ENCODE peak calls at places on chromosome 18, in seven cellular contexts. J is activated naive CD4-positive, alpha-beta T cell; A is D341Med; N is lower lobe of right lung; Z is KBM-7; C is T-helper 1 cell; K is activated naive CD8-positive, alpha-beta T cell treated with anti-CD3 and anti-CD28 coated beads, Interleukin-2, amount 50 U/mL, for 24 hours. M is an unnamed sample.

GRCh38 chr18:55588876-55589595 is 1.0 kb upstream of the TCF4 start:
- DNase-seq in J (no peak), A (no peak), N (no peak), Z (no peak), C (no peak), K (no peak), M (no peak)

GRCh38 chr18:48752928-48753327 is 197.8 kb downstream of the SMAD7 start:
- DNase-seq in J (no peak), A (no peak), N (no peak), Z (no peak), C (no peak), K (no peak), M (no peak)

GRCh38 chr18:48355526-48356115 is 53.6 kb downstream of the ZBTB7C start:
- DNase-seq in J (no peak), A (no peak), N (no peak), Z (no peak), C (no peak), K (no peak), M (no peak)

GRCh38 chr18:35267161-35267651 is 22.8 kb downstream of the ZSCAN30 start:
- DNase-seq in J (peak; percentile 13), A (peak; percentile 95), N (peak; percentile 87), Z (no peak), C (peak; percentile 51), K (peak; percentile 67), M (peak; percentile 56)

GRCh38 chr18:22153428-22153827 is 16.0 kb upstream of the GATA6 start:
- DNase-seq in J (no peak), A (no peak), N (no peak), Z (no peak), C (no peak), K (no peak), M (no peak)

GRCh38 chr18:48371854-48372598 is 37.2 kb downstream of the ZBTB7C start:
- DNase-seq in J (no peak), A (no peak), N (no peak), Z (no peak), C (no peak), K (no peak), M (no peak)

GRCh38 chr18:50507120-50507590 is 52.7 kb upstream of the MAPK4 start:
- DNase-seq in J (no peak), A (peak; percentile 53), N (no peak), Z (peak; percentile 18), C (no peak), K (no peak), M (no peak)

GRCh38 chr18:2223859-2224258 is 347.4 kb downstream of the METTL4 start:
- DNase-seq in J (no peak), A (peak; percentile 51), N (no peak), Z (peak; percentile 13), C (no peak), K (no peak), M (no peak)

GRCh38 chr18:2979871-2980606 is 32.9 kb downstream of the LPIN2 start:
- DNase-seq in J (no peak), A (no peak), N (peak; percentile 56), Z (peak; percentile 65), C (no peak), K (peak; percentile 47), M (no peak)

GRCh38 chr18:58097907-58098166 is 53.8 kb downstream of the NEDD4L start:
- DNase-seq in J (no peak), A (no peak), N (no peak), Z (no peak), C (no peak), K (no peak), M (no peak)

GRCh38 chr18:32048507-32049091 is 30.0 kb downstream of the RNF125 start:
- DNase-seq in J (no peak), A (no peak), N (peak; percentile 49), Z (peak; percentile 85), C (no peak), K (no peak), M (peak; percentile 8)

GRCh38 chr18:36620801-36621200 is 208.0 kb downstream of the TPGS2 start:
- DNase-seq in J (no peak), A (no peak), N (no peak), Z (no peak), C (no peak), K (no peak), M (no peak)

GRCh38 chr18:61893304-61893970 is 630 bp upstream of the RNF152 start:
- DNase-seq in J (peak; percentile 3), A (peak; percentile 74), N (peak; percentile 55), Z (peak; percentile 22), C (peak; percentile 15), K (peak; percentile 33), M (no peak)

GRCh38 chr18:48910972-48911545 is 39.7 kb downstream of the SMAD7 start:
- DNase-seq in J (no peak), A (no peak), N (no peak), Z (no peak), C (no peak), K (no peak), M (no peak)

GRCh38 chr18:49098386-49098785 is 147.6 kb upstream of the SMAD7 start:
- DNase-seq in J (no peak), A (no peak), N (no peak), Z (no peak), C (no peak), K (no peak), M (no peak)

GRCh38 chr18:3889121-3889520 is 439.1 kb downstream of the TGIF1 start:
- DNase-seq in J (no peak), A (no peak), N (no peak), Z (no peak), C (no peak), K (no peak), M (no peak)

GRCh38 chr18:9824474-9824832 is 61.3 kb upstream of the TXNDC2 start:
- DNase-seq in J (no peak), A (no peak), N (no peak), Z (no peak), C (no peak), K (no peak), M (no peak)

GRCh38 chr18:50970006-50970405 is 2.2 kb downstream of the ELAC1 start:
- DNase-seq in J (no peak), A (no peak), N (peak; percentile 67), Z (no peak), C (no peak), K (no peak), M (no peak)

M was measured in NCI-H187.